ENCODE peak calls at places on chromosomes 4 and X, in five cellular contexts. S is aorta, G is GM23338, C is A673, K is endothelial cell of umbilical vein. F is an unnamed sample.
A peak's percentile ranks its signal among the peaks of the same experiment; 100 is the strongest.

GRCh38 chr4:119299221-119300071 is 22.5 kb downstream of the FABP2 start:
- DNase-seq in G (peak; percentile 7), K (peak; percentile 56), S (no peak), C (peak; percentile 3), F (no peak)

GRCh38 chr4:73653695-73654106 is 33.5 kb upstream of the RASSF6 start:
- DNase-seq in S (no peak), C (peak; percentile 18), G (peak; percentile 69), K (peak; percentile 91), F (peak; percentile 9)

GRCh38 chr4:119211856-119212250 is 660 bp upstream of the USP53 start:
- DNase-seq in G (no peak), C (no peak), K (no peak), S (no peak), F (peak; percentile 58)

GRCh38 chr4:860561-860960 is 34.6 kb upstream of the CPLX1 start:
- DNase-seq in S (peak; percentile 32), K (no peak), C (no peak), G (no peak), F (no peak)

GRCh38 chrX:132489256-132490085 is 633 bp upstream of the MBNL3 start:
- DNase-seq in G (peak; percentile 56), K (peak; percentile 1), S (peak; percentile 84), C (peak; percentile 61), F (no peak)

GRCh38 chrX:124518888-124519287 is 172.5 kb downstream of the SH2D1A start:
- DNase-seq in S (no peak), K (no peak), C (no peak), G (no peak), F (no peak)

GRCh38 chr4:23384741-23385140 is 505.1 kb downstream of the PPARGC1A start:
- DNase-seq in S (no peak), K (no peak), C (no peak), G (no peak), F (no peak)

GRCh38 chr4:18686338-18687039 is 664.9 kb upstream of the LCORL start:
- DNase-seq in G (no peak), S (no peak), C (no peak), K (no peak), F (no peak)

DNA sequence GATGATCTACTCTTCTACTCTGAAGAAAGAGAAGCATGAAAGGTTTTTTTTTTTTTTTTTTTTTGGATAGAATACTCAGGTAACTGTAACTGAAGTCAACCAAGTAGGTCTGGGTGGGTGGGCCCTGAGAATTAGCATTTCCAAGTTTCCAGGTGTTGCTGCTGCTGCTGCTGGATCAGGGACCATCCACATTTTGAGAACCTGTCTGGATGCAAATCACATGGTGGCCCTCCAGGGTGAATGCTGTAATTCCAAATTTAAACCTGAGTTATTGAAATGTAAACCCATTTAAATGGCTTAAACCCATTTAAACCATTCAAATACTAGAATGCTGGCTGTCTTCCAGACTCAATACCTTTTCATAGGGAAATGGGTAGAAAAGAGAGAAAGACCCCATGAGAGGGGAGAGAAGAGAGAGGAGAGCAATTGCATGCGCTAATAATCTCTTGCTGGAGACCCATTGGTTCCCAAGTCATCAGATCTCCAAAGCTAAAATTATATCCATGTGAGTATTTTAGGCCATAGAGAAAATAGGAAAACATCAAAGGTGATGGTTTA is 17.6 kb downstream of the SUPT20HL1 start:
- DNase-seq in K (no peak), G (peak; percentile 53), C (no peak), S (no peak), F (no peak)
- H3K4me1 ChIP-seq in K (no peaks in the 10 kb centered on the region), G (peaks cover 66% of the 10 kb centered on the region), C (no peaks in the 10 kb centered on the region), S (no peaks in the 10 kb centered on the region), F (peaks cover 3% of the 10 kb centered on the region)

DNA sequence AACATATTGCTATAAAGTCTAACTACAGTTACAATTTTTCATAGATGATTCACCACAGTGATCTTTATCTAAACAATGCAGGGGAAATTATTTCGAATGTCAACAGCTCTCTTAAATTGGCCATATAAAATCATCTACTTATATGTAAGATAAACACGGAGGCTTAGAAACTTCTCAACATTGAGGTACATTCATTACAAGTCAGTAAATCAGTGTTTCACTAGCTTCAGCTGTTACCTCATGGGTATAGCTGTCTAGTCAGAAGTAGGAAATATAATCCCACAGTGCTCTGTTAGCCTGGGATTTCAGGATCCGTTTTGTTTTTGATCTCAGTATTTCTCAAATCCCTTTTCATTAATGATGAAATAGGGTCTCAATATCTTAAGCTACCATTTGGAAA is 43.2 kb downstream of the PCDH7 start:
- DNase-seq in G (no peak), C (no peak), S (no peak), K (peak; percentile 72), F (no peak)
- H3K4me1 ChIP-seq in G (no peaks in the 10 kb centered on the region), C (peaks cover 74% of the 10 kb centered on the region), S (peaks cover 2% of the 10 kb centered on the region), K (peaks cover 67% of the 10 kb centered on the region), F (no peaks in the 10 kb centered on the region)

GRCh38 chrX:49258749-49259124 is 5.8 kb downstream of the FOXP3 start:
- DNase-seq in S (no peak), K (no peak), C (no peak), G (no peak), F (no peak)

GRCh38 chrX:49257074-49257790 is 7.3 kb downstream of the FOXP3 start:
- DNase-seq in S (no peak), K (no peak), C (no peak), G (no peak), F (no peak)

GRCh38 chrX:49262603-49263002 is 1.9 kb downstream of the FOXP3 start:
- DNase-seq in K (no peak), S (no peak), G (no peak), C (no peak), F (no peak)

GRCh38 chrX:49257846-49258748 is 6.4 kb downstream of the FOXP3 start:
- DNase-seq in S (no peak), C (no peak), G (no peak), K (no peak), F (no peak)

DNA sequence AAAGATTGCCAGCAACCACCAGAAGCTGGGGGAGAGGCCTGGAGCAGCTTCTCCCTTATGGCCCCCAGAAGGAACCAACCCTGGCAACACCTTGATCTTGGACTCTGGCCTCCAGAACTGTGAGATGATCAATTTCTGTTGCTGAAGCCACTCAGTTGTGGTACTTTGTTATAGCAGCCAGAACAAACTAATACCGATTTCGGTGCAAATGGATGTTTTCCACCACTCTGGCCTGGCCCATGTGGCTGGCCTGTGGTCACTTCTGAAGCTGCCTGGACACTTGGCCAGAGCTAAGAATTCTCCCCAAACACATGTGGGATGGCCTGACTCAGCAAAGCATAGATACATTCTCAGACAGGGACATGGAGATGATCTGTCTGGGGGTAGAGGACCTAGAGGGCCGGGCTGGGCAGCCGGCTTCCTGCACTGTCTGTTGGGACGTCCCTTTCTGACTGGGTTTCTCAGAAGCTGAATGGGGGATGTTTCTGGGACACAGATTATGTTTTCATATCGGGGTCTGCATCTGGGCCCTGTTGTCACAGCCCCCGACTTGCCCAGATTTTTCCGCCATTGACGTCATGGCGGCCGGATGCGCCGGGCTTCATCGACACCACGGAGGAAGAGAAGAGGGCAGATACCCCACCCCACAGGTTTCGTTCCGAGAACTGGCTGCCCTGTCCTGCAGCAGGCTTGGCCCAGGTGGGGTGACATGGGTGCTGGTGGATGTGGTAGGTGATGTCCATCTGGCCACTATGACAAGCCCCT is 4.1 kb downstream of the FOXP3 start:
- DNase-seq in S (peak; percentile 61), G (no peak), C (no peak), K (no peak), F (no peak)
- H3K4me1 ChIP-seq in S (no peaks in the 10 kb centered on the region), G (no peaks in the 10 kb centered on the region), C (no peaks in the 10 kb centered on the region), K (no peaks in the 10 kb centered on the region), F (no peaks in the 10 kb centered on the region)

DNA sequence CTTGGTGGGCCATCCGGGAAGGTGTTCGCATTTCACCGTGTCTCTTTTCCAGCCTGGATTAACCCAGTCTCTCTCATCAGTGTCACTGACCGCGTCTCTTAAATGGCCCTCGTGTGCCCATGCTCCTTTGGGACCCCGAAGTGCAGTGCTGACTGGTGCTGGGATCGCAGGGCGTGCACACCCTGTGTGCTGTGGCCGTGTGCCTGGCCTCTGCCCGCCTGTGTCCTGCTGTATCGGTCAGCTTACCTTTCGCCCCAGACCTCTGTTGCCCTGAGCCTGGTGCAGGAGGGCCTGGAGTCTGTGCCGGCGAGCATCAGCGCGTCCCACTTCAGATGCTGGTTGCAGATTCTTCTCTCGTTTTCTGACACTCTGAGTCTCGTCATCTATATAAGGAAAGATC is 68.3 kb upstream of the HGFAC start:
- DNase-seq in C (no peak), G (no peak), K (no peak), S (no peak), F (no peak)
- H3K4me1 ChIP-seq in C (peaks cover 32% of the 10 kb centered on the region), G (peaks cover 27% of the 10 kb centered on the region), K (peaks cover 43% of the 10 kb centered on the region), S (peaks cover 1% of the 10 kb centered on the region), F (peaks cover 9% of the 10 kb centered on the region)

DNA sequence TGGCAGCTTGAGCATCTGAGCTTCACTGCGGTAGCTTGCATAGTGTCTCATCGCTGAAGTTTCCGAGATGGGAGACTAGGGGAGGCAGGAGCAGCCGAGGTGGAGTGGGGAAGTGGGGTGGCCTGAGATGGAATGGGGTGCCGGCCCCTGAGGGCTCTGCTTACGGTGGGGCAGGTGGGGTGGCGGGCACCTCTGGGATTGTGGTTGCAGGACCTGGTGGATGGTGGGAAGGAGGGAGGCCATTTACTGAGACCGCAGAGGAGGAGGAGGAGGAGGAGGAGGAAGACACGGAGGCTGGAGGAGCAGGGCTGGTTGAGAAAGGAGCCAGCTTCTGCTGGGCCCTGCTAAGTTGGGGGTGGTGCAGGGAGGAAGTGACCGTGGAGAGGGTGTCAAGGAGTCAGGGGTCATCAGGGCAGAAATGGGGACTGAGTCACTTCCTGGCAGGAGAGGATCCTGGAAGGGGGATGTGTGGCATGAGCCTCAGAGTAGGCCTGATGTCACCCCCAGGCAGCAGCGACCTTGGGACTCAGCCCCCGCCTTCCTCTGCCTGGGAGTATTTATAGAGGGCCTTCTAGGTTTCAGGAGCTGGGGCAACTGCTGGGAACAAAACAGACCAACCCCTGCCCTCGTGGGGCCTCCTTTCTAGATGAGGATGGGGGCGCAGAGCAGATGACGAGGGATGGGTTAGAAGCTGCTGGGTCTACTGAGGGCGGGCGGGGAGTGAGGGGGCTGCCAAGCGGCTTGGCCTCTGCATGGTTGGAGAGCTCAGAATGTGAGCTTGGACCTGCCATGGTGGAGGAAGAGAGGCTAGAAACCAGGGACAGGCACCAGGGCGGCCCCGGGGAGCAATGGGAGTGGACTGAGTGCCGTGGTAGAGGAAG is 213.4 kb upstream of the PSAPL1 start:
- DNase-seq in C (no peak), S (peak; percentile 79), K (peak; percentile 36), G (no peak), F (no peak)
- H3K4me1 ChIP-seq in C (no peaks in the 10 kb centered on the region), S (no peaks in the 10 kb centered on the region), K (peaks cover 28% of the 10 kb centered on the region), G (peaks cover 4% of the 10 kb centered on the region), F (peaks cover 7% of the 10 kb centered on the region)

DNA sequence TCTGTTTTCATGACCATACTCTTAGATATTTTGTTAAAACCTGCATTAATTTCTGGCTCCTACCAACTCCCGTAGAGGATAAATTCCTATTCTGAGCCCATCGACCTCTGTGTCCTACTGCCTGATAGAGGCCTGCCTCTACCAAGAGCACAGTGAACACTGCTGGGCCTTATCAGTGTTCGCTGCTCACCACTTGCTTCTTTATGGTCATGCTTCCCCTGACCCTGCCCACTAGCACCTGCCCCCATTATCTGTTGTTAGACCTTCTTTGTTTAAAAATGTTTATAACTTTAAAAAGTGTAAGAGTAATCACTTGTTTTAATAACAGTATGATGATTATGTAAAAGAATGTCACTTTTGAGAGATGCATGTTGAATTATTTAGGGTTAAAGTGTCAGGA is 6.1 kb downstream of the DAPP1 start:
- DNase-seq in G (no peak), K (no peak), C (no peak), S (no peak), F (no peak)
- H3K4me1 ChIP-seq in G (no peaks in the 10 kb centered on the region), K (no peaks in the 10 kb centered on the region), C (no peaks in the 10 kb centered on the region), S (peaks cover 3% of the 10 kb centered on the region), F (no peaks in the 10 kb centered on the region)

GRCh38 chrX:119756926-119757635 is 1.3 kb upstream of the SOWAHD start:
- DNase-seq in C (no peak), G (no peak), K (no peak), S (no peak), F (no peak)
- H3K4me1 ChIP-seq in C (no peaks in the 10 kb centered on the region), G (peaks cover 22% of the 10 kb centered on the region), K (peaks cover 3% of the 10 kb centered on the region), S (no peaks in the 10 kb centered on the region), F (peaks cover 4% of the 10 kb centered on the region)